ENCODE peak calls at places on chromosomes 3 and 15, in nine cellular contexts. P, G, T, L, I, M, O, E and Z are unnamed samples. For H3K4me1, the result is how much of the 10 kb centered on the place peaks cover.

GRCh38 chr3:78178209-78178608 is 1138.3 kb downstream of the ROBO2 start:
- DNase-seq in P (no peak), G (no peak), T (no peak), L (no peak), I (no peak), M (no peak), O (no peak), E (no peak), Z (no peak)

GRCh38 chr3:149586871-149587270 is 71.0 kb downstream of the WWTR1 start:
- DNase-seq in P (no peak), G (no peak), T (no peak), L (no peak), I (no peak), M (no peak), O (no peak), E (peak), Z (no peak)

GRCh38 chr3:157136647-157137387 is 23.1 kb downstream of the CCNL1 start:
- DNase-seq in P (no peak), G (peak), T (no peak), L (no peak), I (no peak), M (no peak), O (no peak), E (peak), Z (no peak)

GRCh38 chr15:101134780-101135179 is 117.1 kb downstream of the CHSY1 start:
- DNase-seq in P (no peak), G (no peak), T (no peak), L (no peak), I (no peak), M (no peak), O (no peak), E (no peak), Z (no peak)

GRCh38 chr3:114848643-114849350 is 298.3 kb downstream of the ZBTB20 start:
- DNase-seq in P (no peak), G (no peak), T (no peak), L (no peak), I (no peak), M (no peak), O (no peak), E (no peak), Z (no peak)

GRCh38 chr15:50880651-50881114 is 27.8 kb upstream of the AP4E1 start:
- DNase-seq in P (no peak), G (no peak), T (no peak), L (no peak), I (no peak), M (no peak), O (no peak), E (peak), Z (no peak)

GRCh38 chr3:16606398-16606797 is 1.2 kb upstream of the DAZL start:
- DNase-seq in P (no peak), G (no peak), T (no peak), L (no peak), I (no peak), M (no peak), O (no peak), E (peak), Z (no peak)

GRCh38 chr3:43162573-43163084 is 56.8 kb upstream of the POMGNT2 start:
- DNase-seq in P (no peak), G (no peak), T (no peak), L (no peak), I (no peak), M (no peak), O (no peak), E (no peak), Z (no peak)

GRCh38 chr15:71003314-71003713 is 110.7 kb downstream of the LRRC49 start:
- DNase-seq in P (no peak), G (no peak), T (no peak), L (no peak), I (no peak), M (no peak), O (no peak), E (peak), Z (no peak)

GRCh38 chr3:159872374-159873109 is 116.1 kb upstream of the IL12A start:
- DNase-seq in P (no peak), G (no peak), T (no peak), L (no peak), I (no peak), M (no peak), O (no peak), E (peak), Z (no peak)

GRCh38 chr3:42525212-42525611 is 22.8 kb downstream of the VIPR1 start:
- DNase-seq in P (no peak), G (no peak), T (no peak), L (no peak), I (no peak), M (no peak), O (no peak), E (no peak), Z (no peak)

GRCh38 chr3:123394391-123395022 is 54.4 kb downstream of the ADCY5 start:
- DNase-seq in P (no peak), G (peak), T (no peak), L (peak), I (no peak), M (no peak), O (peak), E (no peak), Z (no peak)

GRCh38 chr15:52383100-52383588 is 87.5 kb upstream of the MYO5C start:
- DNase-seq in P (no peak), G (no peak), T (no peak), L (no peak), I (no peak), M (no peak), O (no peak), E (peak), Z (no peak)

GRCh38 chr3:107734317-107734716 is 211.6 kb downstream of the BBX start:
- DNase-seq in P (no peak), G (no peak), T (no peak), L (no peak), I (no peak), M (no peak), O (no peak), E (no peak), Z (no peak)

GRCh38 chr15:72907733-72908132 is 124.2 kb upstream of the ADPGK start:
- DNase-seq in P (no peak), G (no peak), T (no peak), L (no peak), I (no peak), M (peak), O (peak), E (no peak), Z (no peak)

GRCh38 chr3:126859415-126860246 is 123.3 kb upstream of the PLXNA1 start:
- DNase-seq in P (no peak), G (no peak), T (peak), L (no peak), I (no peak), M (no peak), O (no peak), E (no peak), Z (peak)

GRCh38 chr3:150739877-150740645 is 22.9 kb downstream of the SIAH2 start:
- DNase-seq in P (no peak), G (no peak), T (no peak), L (no peak), I (no peak), M (no peak), O (no peak), E (no peak), Z (no peak)

GRCh38 chr3:99645277-99646106 is 7.1 kb downstream of the COL8A1 start:
- DNase-seq in P (no peak), G (no peak), T (no peak), L (no peak), I (no peak), M (peak), O (no peak), E (peak), Z (no peak)

GRCh38 chr3:138944842-138945645 is 1.9 kb downstream of the FOXL2 start:
- DNase-seq in P (peak), G (no peak), T (no peak), L (no peak), I (no peak), M (peak), O (no peak), E (no peak), Z (no peak)

GRCh38 chr3:2961576-2961975 is 148.6 kb downstream of the IL5RA start:
- DNase-seq in P (no peak), G (no peak), T (no peak), L (no peak), I (no peak), M (no peak), O (no peak), E (no peak), Z (no peak)

GRCh38 chr3:43919067-43919466 is 228.3 kb downstream of the ABHD5 start:
- DNase-seq in P (no peak), G (no peak), T (no peak), L (no peak), I (no peak), M (no peak), O (no peak), E (peak), Z (no peak)

GRCh38 chr3:112377418-112378071 is 44.6 kb downstream of the CD200 start:
- DNase-seq in P (no peak), G (no peak), T (no peak), L (no peak), I (no peak), M (no peak), O (no peak), E (no peak), Z (no peak)

GRCh38 chr15:63596666-63597032 is 538 bp upstream of the FBXL22 start:
- DNase-seq in P (no peak), G (no peak), T (no peak), L (no peak), I (no peak), M (no peak), O (peak), E (no peak), Z (no peak)

GRCh38 chr15:69181419-69181818 is 21.0 kb downstream of the GLCE start:
- DNase-seq in P (no peak), G (no peak), T (no peak), L (no peak), I (no peak), M (no peak), O (no peak), E (no peak), Z (no peak)

GRCh38 chr3:32432711-32433530 is 41.3 kb downstream of the CMTM7 start:
- DNase-seq in P (no peak), G (no peak), T (no peak), L (no peak), I (no peak), M (no peak), O (no peak), E (no peak), Z (no peak)

GRCh38 chr15:40424483-40425115 is 16.2 kb upstream of the BAHD1 start:
- DNase-seq in P (no peak), G (no peak), T (no peak), L (no peak), I (no peak), M (no peak), O (no peak), E (no peak), Z (no peak)

GRCh38 chr3:72395654-72396415 is 452.4 kb downstream of the SHQ1 start:
- DNase-seq in P (no peak), G (no peak), T (no peak), L (no peak), I (no peak), M (no peak), O (no peak), E (no peak), Z (no peak)

GRCh38 chr3:58063424-58063823 is 55.2 kb downstream of the FLNB start:
- DNase-seq in P (no peak), G (no peak), T (peak), L (no peak), I (no peak), M (peak), O (no peak), E (peak), Z (no peak)

GRCh38 chr3:58065700-58066167 is 57.5 kb downstream of the FLNB start:
- DNase-seq in P (no peak), G (no peak), T (no peak), L (no peak), I (no peak), M (no peak), O (no peak), E (no peak), Z (no peak)

GRCh38 chr3:58068126-58068809 is 60.0 kb downstream of the FLNB start:
- DNase-seq in P (no peak), G (no peak), T (peak), L (no peak), I (no peak), M (no peak), O (no peak), E (no peak), Z (peak)

GRCh38 chr3:58064923-58065638 is 56.9 kb downstream of the FLNB start:
- DNase-seq in P (no peak), G (no peak), T (no peak), L (no peak), I (no peak), M (no peak), O (no peak), E (no peak), Z (peak)

DNA sequence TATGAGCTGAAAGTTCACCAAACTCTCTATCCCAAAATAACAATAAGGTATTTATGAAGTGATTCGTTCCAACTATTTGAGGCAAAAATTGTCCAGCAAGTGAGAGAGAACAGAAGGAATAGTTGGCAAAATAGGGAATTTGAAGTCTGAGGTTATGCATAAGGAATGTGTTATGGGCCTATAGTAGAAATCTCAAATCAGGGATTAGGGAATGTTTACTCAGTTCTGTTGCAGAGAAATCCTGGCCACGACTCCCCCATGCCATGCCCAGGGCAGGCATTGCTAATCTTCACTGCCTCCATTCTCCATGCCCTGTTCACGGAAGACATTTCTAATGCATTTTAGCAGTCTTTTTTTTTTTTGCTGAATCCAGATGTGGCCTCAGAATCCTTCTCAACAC is 58.6 kb downstream of the FLNB start:
- DNase-seq in P (no peak), G (no peak), T (peak), L (no peak), I (no peak), M (no peak), O (no peak), E (peak), Z (no peak)
- H3K4me1 ChIP-seq in P (under half), G (under half), T (half or more), L (under half), I (under half), M (under half), O (under half), E (under half), Z (under half)

GRCh38 chr15:57387644-57388076 is 11.4 kb downstream of the CGNL1 start:
- DNase-seq in P (no peak), G (no peak), T (no peak), L (no peak), I (no peak), M (no peak), O (no peak), E (no peak), Z (no peak)

GRCh38 chr15:57385923-57386390 is 9.7 kb downstream of the CGNL1 start:
- DNase-seq in P (no peak), G (no peak), T (no peak), L (no peak), I (no peak), M (no peak), O (no peak), E (no peak), Z (no peak)

GRCh38 chr15:57388199-57388863 is 12.0 kb downstream of the CGNL1 start:
- DNase-seq in P (no peak), G (no peak), T (no peak), L (no peak), I (no peak), M (peak), O (no peak), E (no peak), Z (no peak)

GRCh38 chr15:57384816-57385215 is 8.5 kb downstream of the CGNL1 start:
- DNase-seq in P (no peak), G (no peak), T (no peak), L (no peak), I (no peak), M (no peak), O (no peak), E (peak), Z (no peak)

GRCh38 chr15:57387011-57387410 is 10.7 kb downstream of the CGNL1 start:
- DNase-seq in P (no peak), G (no peak), T (no peak), L (no peak), I (no peak), M (peak), O (no peak), E (no peak), Z (no peak)
- H3K4me1 ChIP-seq in P (under half), G (under half), T (under half), L (under half), I (under half), M (under half), O (under half), E (under half), Z (under half)

DNA sequence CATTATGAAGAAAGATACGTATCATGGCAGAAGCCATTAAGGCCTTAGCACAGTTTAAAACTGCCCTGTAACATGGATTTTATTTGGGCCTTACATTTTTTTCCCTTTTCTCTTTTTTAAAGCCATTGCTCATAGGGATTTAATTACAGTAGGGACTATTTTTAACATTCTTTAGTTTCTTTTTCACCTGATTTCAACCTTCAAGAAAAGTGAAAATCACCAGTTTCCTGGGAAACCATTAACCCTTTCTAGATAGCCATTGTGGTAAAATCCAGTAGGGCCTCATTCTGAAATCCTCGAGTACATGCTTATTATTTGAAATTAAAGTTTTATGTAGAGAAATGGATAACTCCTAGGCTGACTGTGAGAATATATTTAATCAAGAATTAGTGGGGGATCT is 3.1 kb downstream of the SPRED1 start:
- DNase-seq in P (no peak), G (no peak), T (no peak), L (no peak), I (no peak), M (no peak), O (no peak), E (no peak), Z (no peak)
- H3K4me1 ChIP-seq in P (under half), G (under half), T (under half), L (under half), I (under half), M (under half), O (under half), E (under half), Z (half or more)

DNA sequence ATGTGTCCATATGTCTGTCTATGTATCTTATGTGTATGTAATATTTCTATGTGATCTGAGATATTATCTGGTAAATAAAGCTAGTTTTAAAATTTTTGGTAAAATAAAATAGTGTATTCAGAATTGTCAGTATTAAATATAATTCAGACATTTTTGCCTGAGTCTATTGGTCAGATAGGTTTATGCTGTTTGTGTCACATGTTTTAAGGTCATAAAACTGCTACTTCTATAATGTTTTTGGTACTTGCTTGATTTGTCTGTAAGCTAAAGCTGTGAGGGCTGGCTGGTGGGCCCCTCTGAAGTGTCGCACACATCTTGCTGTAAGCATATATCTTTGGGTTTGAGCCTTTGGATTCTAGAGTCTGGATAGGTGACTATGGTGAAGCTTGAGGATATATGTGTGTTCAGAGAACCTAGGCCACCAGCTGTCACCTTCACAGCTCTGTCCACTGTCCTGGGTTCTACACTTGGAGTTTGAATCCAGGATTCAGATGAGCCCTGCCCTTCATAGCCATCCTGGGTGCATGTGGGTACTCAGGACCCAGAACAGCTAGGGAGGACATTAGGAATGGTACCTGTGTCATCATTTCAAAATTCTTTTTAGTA is 71.8 kb upstream of the STRIT1 start:
- DNase-seq in P (no peak), G (no peak), T (no peak), L (no peak), I (no peak), M (no peak), O (no peak), E (no peak), Z (no peak)
- H3K4me1 ChIP-seq in P (under half), G (under half), T (under half), L (under half), I (under half), M (under half), O (under half), E (under half), Z (under half)

DNA sequence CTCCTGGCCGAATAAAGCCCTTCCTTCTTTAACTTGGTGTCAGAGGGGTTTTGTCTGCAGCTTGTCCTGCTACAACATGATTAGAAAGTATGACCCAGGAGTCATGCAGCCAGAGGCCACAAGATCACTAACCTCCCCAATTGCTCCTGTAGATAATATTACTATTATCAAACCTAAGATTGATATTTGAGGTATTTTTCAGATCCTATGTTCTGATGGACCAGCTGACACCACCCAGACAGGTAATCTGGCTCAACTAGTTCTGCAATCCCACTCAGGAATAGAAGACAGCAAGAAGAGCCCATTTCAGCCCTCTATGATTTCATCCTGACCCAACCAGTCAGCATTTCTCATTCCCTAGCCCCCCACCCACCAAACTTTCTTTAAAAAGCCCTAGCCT is 23.3 kb upstream of the LIMD1 start:
- DNase-seq in P (no peak), G (no peak), T (no peak), L (no peak), I (no peak), M (no peak), O (no peak), E (no peak), Z (no peak)
- H3K4me1 ChIP-seq in P (under half), G (under half), T (under half), L (under half), I (under half), M (under half), O (under half), E (under half), Z (under half)

GRCh38 chr15:80093854-80094418 is 34.5 kb downstream of the ZFAND6 start:
- DNase-seq in P (peak), G (peak), T (peak), L (peak), I (no peak), M (peak), O (peak), E (peak), Z (no peak)

GRCh38 chr15:80095959-80096358 is 36.5 kb downstream of the ZFAND6 start:
- DNase-seq in P (no peak), G (no peak), T (no peak), L (no peak), I (no peak), M (no peak), O (no peak), E (no peak), Z (no peak)

GRCh38 chr15:80095511-80095910 is 36.0 kb downstream of the ZFAND6 start:
- DNase-seq in P (no peak), G (no peak), T (no peak), L (no peak), I (no peak), M (no peak), O (no peak), E (no peak), Z (no peak)

GRCh38 chr15:80099246-80099645 is 39.8 kb downstream of the ZFAND6 start:
- DNase-seq in P (no peak), G (no peak), T (no peak), L (no peak), I (no peak), M (no peak), O (no peak), E (no peak), Z (no peak)
- H3K4me1 ChIP-seq in P (under half), G (under half), T (under half), L (under half), I (under half), M (under half), O (under half), E (under half), Z (under half)